ENCODE peak calls at places on chromosomes 2 and 18, in five cellular contexts. One of them, this sample, is unnamed.

GRCh38 chr2:102206666-102207341 is 20.0 kb downstream of the IL1RL2 start:
- DNase-seq in tibial nerve: no peak
- DNase-seq in Peyer's patch: no peak
- DNase-seq in pancreas: peak; percentile 85
- DNase-seq in GM23338: peak; percentile 18
- DNase-seq in this sample: no peak

GRCh38 chr2:44360749-44361329 is 455 bp downstream of the PREPL start:
- DNase-seq in tibial nerve: peak; percentile 31
- DNase-seq in Peyer's patch: peak; percentile 17
- DNase-seq in pancreas: no peak
- DNase-seq in GM23338: no peak
- DNase-seq in this sample: no peak

GRCh38 chr18:23824235-23824634 is 135.0 kb downstream of the LAMA3 start:
- DNase-seq in tibial nerve: no peak
- DNase-seq in Peyer's patch: no peak
- DNase-seq in pancreas: no peak
- DNase-seq in GM23338: no peak
- DNase-seq in this sample: peak; percentile 12

GRCh38 chr18:67672142-67672541 is 155.6 kb upstream of the DSEL start:
- DNase-seq in tibial nerve: no peak
- DNase-seq in Peyer's patch: no peak
- DNase-seq in pancreas: no peak
- DNase-seq in GM23338: no peak
- DNase-seq in this sample: no peak

GRCh38 chr2:56077352-56077915 is 106.4 kb upstream of the CCDC85A start:
- DNase-seq in tibial nerve: no peak
- DNase-seq in Peyer's patch: no peak
- DNase-seq in pancreas: peak; percentile 45
- DNase-seq in GM23338: peak; percentile 81
- DNase-seq in this sample: no peak

GRCh38 chr18:21914739-21915319 is 174.2 kb downstream of the MIB1 start:
- DNase-seq in tibial nerve: no peak
- DNase-seq in Peyer's patch: no peak
- DNase-seq in pancreas: peak; percentile 39
- DNase-seq in GM23338: peak; percentile 85
- DNase-seq in this sample: no peak

GRCh38 chr2:198102120-198102519 is 297.7 kb downstream of the PLCL1 start:
- DNase-seq in tibial nerve: no peak
- DNase-seq in Peyer's patch: no peak
- DNase-seq in pancreas: no peak
- DNase-seq in GM23338: no peak
- DNase-seq in this sample: no peak

GRCh38 chr2:219455635-219456034 is 21.0 kb downstream of the SPEG start:
- DNase-seq in tibial nerve: no peak
- DNase-seq in Peyer's patch: no peak
- DNase-seq in pancreas: no peak
- DNase-seq in GM23338: no peak
- DNase-seq in this sample: no peak

GRCh38 chr2:65300134-65300771 is 72.6 kb downstream of the ACTR2 start:
- DNase-seq in tibial nerve: peak; percentile 77
- DNase-seq in Peyer's patch: no peak
- DNase-seq in pancreas: peak; percentile 38
- DNase-seq in GM23338: no peak
- DNase-seq in this sample: no peak

GRCh38 chr2:102044967-102045489 is 53.3 kb downstream of the IL1R2 start:
- DNase-seq in tibial nerve: no peak
- DNase-seq in Peyer's patch: no peak
- DNase-seq in pancreas: no peak
- DNase-seq in GM23338: no peak
- DNase-seq in this sample: no peak

GRCh38 chr2:170656669-170657068 is 58.5 kb upstream of the SP5 start:
- DNase-seq in tibial nerve: no peak
- DNase-seq in Peyer's patch: no peak
- DNase-seq in pancreas: no peak
- DNase-seq in GM23338: no peak
- DNase-seq in this sample: no peak

GRCh38 chr2:71601136-71602114 is 148.1 kb downstream of the DYSF start:
- DNase-seq in tibial nerve: no peak
- DNase-seq in Peyer's patch: no peak
- DNase-seq in pancreas: no peak
- DNase-seq in GM23338: no peak
- DNase-seq in this sample: no peak

GRCh38 chr2:201353116-201353515 is 4.0 kb downstream of the FLACC1 start:
- DNase-seq in tibial nerve: no peak
- DNase-seq in Peyer's patch: no peak
- DNase-seq in pancreas: no peak
- DNase-seq in GM23338: no peak
- DNase-seq in this sample: no peak

GRCh38 chr2:187271825-187272224 is 176.2 kb downstream of the CALCRL start:
- DNase-seq in tibial nerve: no peak
- DNase-seq in Peyer's patch: no peak
- DNase-seq in pancreas: no peak
- DNase-seq in GM23338: peak; percentile 11
- DNase-seq in this sample: no peak

GRCh38 chr18:57122906-57123510 is 23.9 kb upstream of the BOD1L2 start:
- DNase-seq in tibial nerve: no peak
- DNase-seq in Peyer's patch: no peak
- DNase-seq in pancreas: no peak
- DNase-seq in GM23338: peak; percentile 36
- DNase-seq in this sample: no peak

GRCh38 chr2:107542314-107542740 is 284.4 kb upstream of the RGPD4 start:
- DNase-seq in tibial nerve: no peak
- DNase-seq in Peyer's patch: no peak
- DNase-seq in pancreas: no peak
- DNase-seq in GM23338: peak; percentile 56
- DNase-seq in this sample: no peak

GRCh38 chr2:237456200-237456731 is 30.8 kb upstream of the MLPH start:
- DNase-seq in tibial nerve: no peak
- DNase-seq in Peyer's patch: no peak
- DNase-seq in pancreas: no peak
- DNase-seq in GM23338: no peak
- DNase-seq in this sample: no peak

GRCh38 chr2:121136323-121136722 is 148.7 kb downstream of the TFCP2L1 start:
- DNase-seq in tibial nerve: no peak
- DNase-seq in Peyer's patch: no peak
- DNase-seq in pancreas: no peak
- DNase-seq in GM23338: no peak
- DNase-seq in this sample: no peak

GRCh38 chr18:2448565-2449151 is 122.6 kb downstream of the METTL4 start:
- DNase-seq in tibial nerve: no peak
- DNase-seq in Peyer's patch: no peak
- DNase-seq in pancreas: no peak
- DNase-seq in GM23338: no peak
- DNase-seq in this sample: no peak

GRCh38 chr2:9248363-9248762 is 41.8 kb downstream of the ASAP2 start:
- DNase-seq in tibial nerve: no peak
- DNase-seq in Peyer's patch: no peak
- DNase-seq in pancreas: no peak
- DNase-seq in GM23338: no peak
- DNase-seq in this sample: no peak

GRCh38 chr2:192126912-192127311 is 67.8 kb downstream of the TMEFF2 start:
- DNase-seq in tibial nerve: no peak
- DNase-seq in Peyer's patch: no peak
- DNase-seq in pancreas: no peak
- DNase-seq in GM23338: no peak
- DNase-seq in this sample: no peak

GRCh38 chr18:73254564-73254963 is 386.8 kb upstream of the NETO1 start:
- DNase-seq in tibial nerve: no peak
- DNase-seq in Peyer's patch: no peak
- DNase-seq in pancreas: no peak
- DNase-seq in GM23338: peak; percentile 5
- DNase-seq in this sample: no peak

GRCh38 chr18:79698668-79699335 is 19.2 kb downstream of the CTDP1 start:
- DNase-seq in tibial nerve: no peak
- DNase-seq in Peyer's patch: no peak
- DNase-seq in pancreas: no peak
- DNase-seq in GM23338: no peak
- DNase-seq in this sample: no peak

GRCh38 chr18:71887509-71887908 is 656.6 kb downstream of the CBLN2 start:
- DNase-seq in tibial nerve: no peak
- DNase-seq in Peyer's patch: no peak
- DNase-seq in pancreas: no peak
- DNase-seq in GM23338: no peak
- DNase-seq in this sample: no peak
- H3K27ac ChIP-seq in tibial nerve: no peak overlapping the region
- H3K27ac ChIP-seq in Peyer's patch: no peak overlapping the region
- H3K27ac ChIP-seq in pancreas: no peak overlapping the region
- H3K27ac ChIP-seq in GM23338: no peak overlapping the region
- H3K27ac ChIP-seq in this sample: no peak overlapping the region

DNA sequence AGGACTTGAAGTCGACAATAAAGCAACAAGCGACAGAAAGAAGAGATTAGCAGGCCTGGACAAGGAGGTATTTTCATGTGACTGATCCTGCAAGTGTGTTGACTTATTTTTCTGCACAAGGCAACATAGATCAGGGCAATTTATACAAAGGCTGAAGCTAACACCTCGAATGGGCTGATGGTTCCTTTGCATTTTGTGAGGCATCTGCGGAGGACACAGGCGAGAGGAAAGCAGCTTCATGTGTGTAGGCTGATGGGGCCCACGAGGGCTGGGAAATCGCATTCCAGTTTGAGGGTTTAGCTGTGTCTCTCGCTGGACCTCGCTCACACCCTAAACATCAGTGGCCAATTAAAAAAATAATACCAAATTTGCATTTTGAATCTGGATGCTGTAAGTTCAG is 382.1 kb downstream of the SOX11 start:
- DNase-seq in tibial nerve: no peak
- DNase-seq in Peyer's patch: no peak
- DNase-seq in pancreas: no peak
- DNase-seq in GM23338: no peak
- DNase-seq in this sample: no peak
- H3K4me3 ChIP-seq in tibial nerve: no peak overlapping the region
- H3K4me3 ChIP-seq in Peyer's patch: no peak overlapping the region
- H3K4me3 ChIP-seq in pancreas: no peak overlapping the region
- H3K4me3 ChIP-seq in GM23338: no peak overlapping the region
- H3K4me3 ChIP-seq in this sample: no peak overlapping the region

GRCh38 chr18:13578400-13578799 is 148.0 kb downstream of the FAM210A start:
- DNase-seq in tibial nerve: no peak
- DNase-seq in Peyer's patch: peak; percentile 43
- DNase-seq in pancreas: no peak
- DNase-seq in GM23338: no peak
- DNase-seq in this sample: no peak
- H3K4me1 ChIP-seq in tibial nerve: peaks cover 10% of the 10 kb centered on the region
- H3K4me1 ChIP-seq in Peyer's patch: peaks cover 5% of the 10 kb centered on the region
- H3K4me1 ChIP-seq in pancreas: no peaks in the 10 kb centered on the region
- H3K4me1 ChIP-seq in GM23338: no peaks in the 10 kb centered on the region
- H3K4me1 ChIP-seq in this sample: peaks cover 5% of the 10 kb centered on the region

GRCh38 chr18:44819944-44820510 is 139.3 kb downstream of the SETBP1 start:
- DNase-seq in tibial nerve: no peak
- DNase-seq in Peyer's patch: no peak
- DNase-seq in pancreas: peak; percentile 62
- DNase-seq in GM23338: no peak
- DNase-seq in this sample: no peak

GRCh38 chr18:44823782-44824181 is 143.1 kb downstream of the SETBP1 start:
- DNase-seq in tibial nerve: no peak
- DNase-seq in Peyer's patch: no peak
- DNase-seq in pancreas: no peak
- DNase-seq in GM23338: no peak
- DNase-seq in this sample: no peak

GRCh38 chr18:44824884-44825283 is 144.2 kb downstream of the SETBP1 start:
- DNase-seq in tibial nerve: no peak
- DNase-seq in Peyer's patch: no peak
- DNase-seq in pancreas: no peak
- DNase-seq in GM23338: no peak
- DNase-seq in this sample: no peak

GRCh38 chr18:44821924-44822323 is 141.2 kb downstream of the SETBP1 start:
- DNase-seq in tibial nerve: no peak
- DNase-seq in Peyer's patch: no peak
- DNase-seq in pancreas: no peak
- DNase-seq in GM23338: no peak
- DNase-seq in this sample: no peak

GRCh38 chr18:44823286-44823685 is 142.6 kb downstream of the SETBP1 start:
- DNase-seq in tibial nerve: no peak
- DNase-seq in Peyer's patch: no peak
- DNase-seq in pancreas: no peak
- DNase-seq in GM23338: no peak
- DNase-seq in this sample: no peak
- H3K27ac ChIP-seq in tibial nerve: no peak overlapping the region
- H3K27ac ChIP-seq in Peyer's patch: no peak overlapping the region
- H3K27ac ChIP-seq in pancreas: no peak overlapping the region
- H3K27ac ChIP-seq in GM23338: no peak overlapping the region
- H3K27ac ChIP-seq in this sample: no peak overlapping the region

GRCh38 chr2:43333656-43334144 is 107.3 kb upstream of the ZFP36L2 start:
- DNase-seq in tibial nerve: peak; percentile 57
- DNase-seq in Peyer's patch: no peak
- DNase-seq in pancreas: no peak
- DNase-seq in GM23338: no peak
- DNase-seq in this sample: no peak

GRCh38 chr2:43329637-43330036 is 103.2 kb upstream of the ZFP36L2 start:
- DNase-seq in tibial nerve: no peak
- DNase-seq in Peyer's patch: no peak
- DNase-seq in pancreas: no peak
- DNase-seq in GM23338: no peak
- DNase-seq in this sample: no peak

GRCh38 chr2:43331428-43331827 is 105.0 kb upstream of the ZFP36L2 start:
- DNase-seq in tibial nerve: no peak
- DNase-seq in Peyer's patch: no peak
- DNase-seq in pancreas: no peak
- DNase-seq in GM23338: no peak
- DNase-seq in this sample: no peak

GRCh38 chr2:43332653-43333052 is 106.2 kb upstream of the ZFP36L2 start:
- DNase-seq in tibial nerve: no peak
- DNase-seq in Peyer's patch: no peak
- DNase-seq in pancreas: no peak
- DNase-seq in GM23338: no peak
- DNase-seq in this sample: no peak

GRCh38 chr2:43333096-43333655 is 106.8 kb upstream of the ZFP36L2 start:
- DNase-seq in tibial nerve: no peak
- DNase-seq in Peyer's patch: no peak
- DNase-seq in pancreas: no peak
- DNase-seq in GM23338: no peak
- DNase-seq in this sample: no peak
- H3K4me3 ChIP-seq in tibial nerve: no peak overlapping the region
- H3K4me3 ChIP-seq in Peyer's patch: no peak overlapping the region
- H3K4me3 ChIP-seq in pancreas: no peak overlapping the region
- H3K4me3 ChIP-seq in GM23338: no peak overlapping the region
- H3K4me3 ChIP-seq in this sample: no peak overlapping the region

DNA sequence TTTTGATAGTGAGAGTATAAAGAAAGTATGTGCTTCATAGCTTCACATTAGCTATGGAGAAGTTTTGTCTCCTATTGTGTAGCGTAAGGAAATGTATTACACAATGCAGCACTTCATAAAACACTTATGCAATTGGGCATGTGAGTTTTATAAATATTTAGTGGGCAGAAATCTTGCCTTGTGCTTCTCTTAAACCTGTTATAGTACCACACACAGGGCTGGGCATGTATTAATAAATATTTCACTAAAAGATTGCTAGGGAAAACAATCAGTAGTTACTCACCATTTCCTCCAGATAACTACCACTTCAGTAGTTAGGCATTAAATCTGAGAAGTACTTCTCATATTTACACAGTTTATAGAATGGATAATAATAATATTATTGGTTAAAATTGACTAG is 1080.8 kb upstream of the PIK3C3 start:
- DNase-seq in tibial nerve: no peak
- DNase-seq in Peyer's patch: no peak
- DNase-seq in pancreas: no peak
- DNase-seq in GM23338: no peak
- DNase-seq in this sample: no peak
- H3K4me1 ChIP-seq in tibial nerve: no peaks in the 10 kb centered on the region
- H3K4me1 ChIP-seq in Peyer's patch: no peaks in the 10 kb centered on the region
- H3K4me1 ChIP-seq in pancreas: no peaks in the 10 kb centered on the region
- H3K4me1 ChIP-seq in GM23338: peaks cover 22% of the 10 kb centered on the region
- H3K4me1 ChIP-seq in this sample: no peaks in the 10 kb centered on the region

This sample was measured in naive thymus-derived CD4-positive, alpha-beta T cell.